ENCODE peak calls at places on chromosomes 13 and 19, in six cellular contexts. One of them, this sample, is unnamed.
A peak's percentile ranks its signal among the peaks of the same experiment; 100 is the strongest.

GRCh38 chr13:74092711-74093110 is 41.5 kb downstream of the KLF12 start:
- DNase-seq in HepG2: no peak
- DNase-seq in K562: no peak
- DNase-seq in SK-N-SH: no peak
- DNase-seq in H1: no peak
- DNase-seq in GM12892: no peak
- DNase-seq in this sample: no peak

GRCh38 chr13:83563499-83563898 is 318.8 kb downstream of the SLITRK1 start:
- DNase-seq in SK-N-SH: no peak
- DNase-seq in GM12892: no peak
- DNase-seq in HepG2: no peak
- DNase-seq in H1: no peak
- DNase-seq in K562: no peak
- DNase-seq in this sample: no peak

GRCh38 chr13:112103971-112104872 is 37.3 kb downstream of the SOX1 start:
- DNase-seq in SK-N-SH: no peak
- DNase-seq in GM12892: no peak
- DNase-seq in H1: peak; percentile 29
- DNase-seq in K562: no peak
- DNase-seq in HepG2: no peak
- DNase-seq in this sample: no peak

GRCh38 chr19:9342610-9343304 is 18.8 kb downstream of the ZNF559 start:
- DNase-seq in GM12892: no peak
- DNase-seq in HepG2: no peak
- DNase-seq in K562: no peak
- DNase-seq in H1: no peak
- DNase-seq in SK-N-SH: no peak
- DNase-seq in this sample: no peak

GRCh38 chr13:20053016-20053415 is 94.5 kb downstream of the ZMYM2 start:
- DNase-seq in SK-N-SH: no peak
- DNase-seq in HepG2: no peak
- DNase-seq in H1: no peak
- DNase-seq in K562: no peak
- DNase-seq in GM12892: no peak
- DNase-seq in this sample: no peak

GRCh38 chr19:30448386-30449130 is 76.4 kb downstream of the ZNF536 start:
- DNase-seq in GM12892: no peak
- DNase-seq in SK-N-SH: no peak
- DNase-seq in HepG2: no peak
- DNase-seq in H1: no peak
- DNase-seq in K562: no peak
- DNase-seq in this sample: no peak

GRCh38 chr13:48749699-48750473 is 96.2 kb downstream of the CYSLTR2 start:
- DNase-seq in H1: peak; percentile 46
- DNase-seq in HepG2: peak; percentile 76
- DNase-seq in K562: peak; percentile 75
- DNase-seq in SK-N-SH: peak; percentile 35
- DNase-seq in GM12892: peak; percentile 29
- DNase-seq in this sample: no peak

GRCh38 chr19:10074153-10074552 is 12.0 kb upstream of the SHFL start:
- DNase-seq in K562: peak; percentile 79
- DNase-seq in HepG2: peak; percentile 60
- DNase-seq in GM12892: no peak
- DNase-seq in SK-N-SH: no peak
- DNase-seq in H1: no peak
- DNase-seq in this sample: no peak

GRCh38 chr13:28744656-28745055 is 25.9 kb upstream of the SLC46A3 start:
- DNase-seq in GM12892: no peak
- DNase-seq in SK-N-SH: no peak
- DNase-seq in H1: no peak
- DNase-seq in K562: no peak
- DNase-seq in HepG2: no peak
- DNase-seq in this sample: no peak

GRCh38 chr19:1853295-1854031 is 5.2 kb upstream of the REXO1 start:
- DNase-seq in H1: no peak
- DNase-seq in K562: peak; percentile 94
- DNase-seq in SK-N-SH: peak; percentile 85
- DNase-seq in GM12892: peak; percentile 88
- DNase-seq in HepG2: peak; percentile 76
- DNase-seq in this sample: peak; percentile 88

GRCh38 chr19:1852294-1852646 is 4.0 kb upstream of the REXO1 start:
- DNase-seq in H1: no peak
- DNase-seq in HepG2: no peak
- DNase-seq in SK-N-SH: no peak
- DNase-seq in GM12892: no peak
- DNase-seq in K562: peak; percentile 59
- DNase-seq in this sample: no peak

GRCh38 chr19:1852729-1853128 is 4.4 kb upstream of the REXO1 start:
- DNase-seq in SK-N-SH: no peak
- DNase-seq in GM12892: no peak
- DNase-seq in H1: no peak
- DNase-seq in K562: no peak
- DNase-seq in HepG2: no peak
- DNase-seq in this sample: no peak

GRCh38 chr19:1850809-1851544 is 2.7 kb upstream of the REXO1 start:
- DNase-seq in K562: peak; percentile 42
- DNase-seq in HepG2: no peak
- DNase-seq in SK-N-SH: no peak
- DNase-seq in GM12892: no peak
- DNase-seq in H1: no peak
- DNase-seq in this sample: no peak

GRCh38 chr19:1851581-1852293 is 3.5 kb upstream of the REXO1 start:
- DNase-seq in H1: no peak
- DNase-seq in GM12892: no peak
- DNase-seq in K562: no peak
- DNase-seq in HepG2: no peak
- DNase-seq in SK-N-SH: no peak
- DNase-seq in this sample: no peak
- TF ChIP-seq TAF1 in H1: no peak
- TF ChIP-seq TAF1 in GM12892: no peak
- TF ChIP-seq TAF1 in K562: no peak
- TF ChIP-seq TAF1 in HepG2: no peak
- TF ChIP-seq TAF1 in SK-N-SH: no peak
- TF ChIP-seq TAF1 in this sample: no peak

GRCh38 chr13:43784491-43784890 is 2.3 kb downstream of the ENOX1 start:
- DNase-seq in K562: no peak
- DNase-seq in H1: no peak
- DNase-seq in GM12892: no peak
- DNase-seq in HepG2: no peak
- DNase-seq in SK-N-SH: no peak
- DNase-seq in this sample: no peak

GRCh38 chr13:43783820-43784219 is 3.0 kb downstream of the ENOX1 start:
- DNase-seq in K562: no peak
- DNase-seq in H1: no peak
- DNase-seq in HepG2: no peak
- DNase-seq in GM12892: no peak
- DNase-seq in SK-N-SH: peak; percentile 56
- DNase-seq in this sample: no peak

GRCh38 chr13:43785681-43786471 is 896 bp downstream of the ENOX1 start:
- DNase-seq in H1: no peak
- DNase-seq in GM12892: peak; percentile 30
- DNase-seq in HepG2: no peak
- DNase-seq in K562: no peak
- DNase-seq in SK-N-SH: peak; percentile 89
- DNase-seq in this sample: peak; percentile 39

GRCh38 chr13:43786472-43786765 is 353 bp downstream of the ENOX1 start:
- DNase-seq in HepG2: no peak
- DNase-seq in K562: no peak
- DNase-seq in SK-N-SH: no peak
- DNase-seq in H1: no peak
- DNase-seq in GM12892: no peak
- DNase-seq in this sample: no peak

GRCh38 chr13:43785166-43785680 is 1.5 kb downstream of the ENOX1 start:
- DNase-seq in GM12892: no peak
- DNase-seq in HepG2: no peak
- DNase-seq in SK-N-SH: no peak
- DNase-seq in K562: no peak
- DNase-seq in H1: no peak
- DNase-seq in this sample: no peak
- TF ChIP-seq POLR2AphosphoS5 in GM12892: no peak
- TF ChIP-seq POLR2AphosphoS5 in HepG2: no peak
- TF ChIP-seq POLR2AphosphoS5 in SK-N-SH: no peak
- TF ChIP-seq POLR2AphosphoS5 in K562: no peak
- TF ChIP-seq POLR2AphosphoS5 in H1: no peak
- TF ChIP-seq POLR2AphosphoS5 in this sample: no peak

GRCh38 chr13:102729560-102730275 is 34.9 kb upstream of the METTL21C start:
- DNase-seq in GM12892: no peak
- DNase-seq in K562: no peak
- DNase-seq in HepG2: no peak
- DNase-seq in SK-N-SH: no peak
- DNase-seq in H1: no peak
- DNase-seq in this sample: no peak
- TF ChIP-seq TAF1 in GM12892: no peak
- TF ChIP-seq TAF1 in K562: no peak
- TF ChIP-seq TAF1 in HepG2: no peak
- TF ChIP-seq TAF1 in SK-N-SH: no peak
- TF ChIP-seq TAF1 in H1: no peak
- TF ChIP-seq TAF1 in this sample: no peak

GRCh38 chr19:38780443-38780842 is 7.1 kb upstream of the LGALS7 start:
- DNase-seq in HepG2: no peak
- DNase-seq in H1: no peak
- DNase-seq in GM12892: no peak
- DNase-seq in K562: no peak
- DNase-seq in SK-N-SH: no peak
- DNase-seq in this sample: no peak
- TF ChIP-seq POLR2AphosphoS5 in HepG2: no peak
- TF ChIP-seq POLR2AphosphoS5 in H1: no peak
- TF ChIP-seq POLR2AphosphoS5 in GM12892: no peak
- TF ChIP-seq POLR2AphosphoS5 in K562: no peak
- TF ChIP-seq POLR2AphosphoS5 in SK-N-SH: no peak
- TF ChIP-seq POLR2AphosphoS5 in this sample: no peak

GRCh38 chr19:33444993-33445751 is 71.7 kb downstream of the CEBPG start:
- DNase-seq in HepG2: no peak
- DNase-seq in H1: no peak
- DNase-seq in GM12892: no peak
- DNase-seq in K562: no peak
- DNase-seq in SK-N-SH: no peak
- DNase-seq in this sample: no peak
- TF ChIP-seq TAF1 in HepG2: no peak
- TF ChIP-seq TAF1 in H1: no peak
- TF ChIP-seq TAF1 in GM12892: no peak
- TF ChIP-seq TAF1 in K562: no peak
- TF ChIP-seq TAF1 in SK-N-SH: no peak
- TF ChIP-seq TAF1 in this sample: no peak

DNA sequence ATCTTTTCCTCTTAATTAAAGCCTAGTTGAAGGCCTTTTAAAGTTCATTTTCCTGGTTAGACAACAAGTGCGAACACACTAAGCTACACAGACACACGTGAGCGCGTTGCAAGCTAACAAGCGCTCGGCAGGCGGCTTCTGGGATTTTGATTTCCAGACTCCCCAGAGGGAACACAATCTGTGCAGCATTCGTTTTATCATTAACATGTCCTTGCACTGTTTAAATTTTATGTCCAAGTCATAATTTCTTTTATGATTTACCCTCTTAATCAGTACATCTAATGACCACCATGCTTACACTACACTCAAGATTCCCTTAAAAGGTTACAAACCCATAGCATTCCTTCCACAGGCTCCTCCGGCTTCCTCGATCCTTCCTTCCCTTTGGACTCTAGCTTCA is 16.8 kb downstream of the COL4A1 start:
- DNase-seq in HepG2: no peak
- DNase-seq in H1: no peak
- DNase-seq in K562: no peak
- DNase-seq in SK-N-SH: no peak
- DNase-seq in GM12892: no peak
- DNase-seq in this sample: no peak
- TF ChIP-seq POLR2AphosphoS5 in HepG2: no peak
- TF ChIP-seq POLR2AphosphoS5 in H1: no peak
- TF ChIP-seq POLR2AphosphoS5 in K562: no peak
- TF ChIP-seq POLR2AphosphoS5 in SK-N-SH: no peak
- TF ChIP-seq POLR2AphosphoS5 in GM12892: no peak
- TF ChIP-seq POLR2AphosphoS5 in this sample: no peak

GRCh38 chr13:31046711-31047279 is 114.3 kb downstream of the TEX26 start:
- DNase-seq in HepG2: no peak
- DNase-seq in SK-N-SH: peak; percentile 72
- DNase-seq in H1: no peak
- DNase-seq in K562: no peak
- DNase-seq in GM12892: no peak
- DNase-seq in this sample: no peak

GRCh38 chr13:31043891-31044657 is 111.6 kb downstream of the TEX26 start:
- DNase-seq in H1: peak; percentile 72
- DNase-seq in HepG2: peak; percentile 57
- DNase-seq in SK-N-SH: peak; percentile 83
- DNase-seq in K562: peak; percentile 77
- DNase-seq in GM12892: peak; percentile 52
- DNase-seq in this sample: peak; percentile 63

GRCh38 chr13:31048521-31048920 is 113.2 kb downstream of the HSPH1 start:
- DNase-seq in HepG2: no peak
- DNase-seq in SK-N-SH: no peak
- DNase-seq in H1: no peak
- DNase-seq in K562: no peak
- DNase-seq in GM12892: no peak
- DNase-seq in this sample: no peak

GRCh38 chr13:31044658-31045620 is 112.5 kb downstream of the TEX26 start:
- DNase-seq in GM12892: no peak
- DNase-seq in K562: no peak
- DNase-seq in HepG2: no peak
- DNase-seq in SK-N-SH: no peak
- DNase-seq in H1: no peak
- DNase-seq in this sample: no peak

GRCh38 chr13:31045621-31046081 is 113.2 kb downstream of the TEX26 start:
- DNase-seq in K562: peak; percentile 55
- DNase-seq in GM12892: no peak
- DNase-seq in SK-N-SH: no peak
- DNase-seq in H1: no peak
- DNase-seq in HepG2: peak; percentile 69
- DNase-seq in this sample: no peak
- TF ChIP-seq TAF1 in K562: no peak
- TF ChIP-seq TAF1 in GM12892: no peak
- TF ChIP-seq TAF1 in SK-N-SH: peak; percentile 63
- TF ChIP-seq TAF1 in H1: no peak
- TF ChIP-seq TAF1 in HepG2: no peak
- TF ChIP-seq TAF1 in this sample: no peak

DNA sequence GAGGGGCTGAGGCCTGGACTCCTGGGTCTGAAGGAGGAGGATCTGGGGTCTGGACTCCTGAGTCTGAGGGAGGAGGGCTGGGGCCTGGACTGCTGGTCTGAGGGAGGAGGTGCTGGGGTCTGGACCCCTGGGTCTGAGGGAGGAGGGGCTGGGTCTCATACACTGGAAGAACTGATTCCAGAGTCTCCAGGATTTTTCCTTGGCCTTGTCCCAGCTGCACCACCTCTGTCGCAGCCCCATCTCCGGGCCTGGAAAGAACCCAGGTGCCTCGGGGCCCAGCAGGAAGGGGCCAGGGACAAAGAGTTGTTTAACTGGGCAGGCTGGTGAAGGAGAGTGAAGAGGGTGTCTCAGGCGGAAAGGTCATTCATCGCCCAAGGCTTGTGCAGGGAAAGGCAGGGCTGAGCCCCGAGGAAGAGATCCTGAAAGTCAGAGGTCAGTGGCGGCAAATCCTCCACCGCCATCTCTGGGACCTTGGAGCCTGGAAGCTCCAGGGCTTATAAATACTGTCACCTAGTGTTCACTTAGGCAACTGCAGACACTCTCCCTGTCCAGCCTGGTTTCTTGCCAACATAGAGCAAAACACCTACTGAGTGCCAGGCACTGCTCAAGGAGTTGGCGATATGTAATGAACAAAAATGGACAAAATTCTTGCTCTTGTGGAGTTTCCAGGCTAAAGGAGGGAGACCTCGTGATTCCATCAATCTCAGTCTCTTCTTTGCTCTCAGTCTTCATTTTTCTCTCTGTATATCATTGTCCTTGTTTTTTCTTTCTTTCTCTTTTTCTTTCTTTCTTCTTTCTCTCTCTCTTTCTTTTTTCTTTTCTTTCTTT is 4.4 kb upstream of the KCNN4 start:
- DNase-seq in H1: no peak
- DNase-seq in SK-N-SH: peak; percentile 84
- DNase-seq in K562: peak; percentile 90
- DNase-seq in GM12892: no peak
- DNase-seq in HepG2: peak; percentile 60
- DNase-seq in this sample: no peak
- TF ChIP-seq POLR2AphosphoS5 in H1: no peak
- TF ChIP-seq POLR2AphosphoS5 in SK-N-SH: no peak
- TF ChIP-seq POLR2AphosphoS5 in K562: no peak
- TF ChIP-seq POLR2AphosphoS5 in GM12892: no peak
- TF ChIP-seq POLR2AphosphoS5 in HepG2: no peak
- TF ChIP-seq POLR2AphosphoS5 in this sample: no peak

This sample was measured in GM12891.